ENCODE peak calls at places on chromosomes 4 and X, in four cellular contexts. One of them, this sample, is unnamed.
A peak's percentile ranks its signal among the peaks of the same experiment; 100 is the strongest.

GRCh38 chrX:14630724-14631123 is 101.4 kb downstream of the GLRA2 start:
- DNase-seq in T-helper 2 cell: no peak
- DNase-seq in astrocyte of the hippocampus: no peak
- DNase-seq in GM23338: peak; percentile 16
- DNase-seq in this sample: no peak

GRCh38 chr4:99811850-99812249 is 4.8 kb upstream of the DAPP1 start:
- DNase-seq in T-helper 2 cell: peak; percentile 21
- DNase-seq in astrocyte of the hippocampus: peak; percentile 34
- DNase-seq in GM23338: peak; percentile 80
- DNase-seq in this sample: no peak

GRCh38 chr4:106063009-106063408 is 167.7 kb downstream of the NPNT start:
- DNase-seq in T-helper 2 cell: no peak
- DNase-seq in astrocyte of the hippocampus: peak; percentile 59
- DNase-seq in GM23338: no peak
- DNase-seq in this sample: no peak

GRCh38 chr4:77120888-77121508 is 36.0 kb upstream of the CCNG2 start:
- DNase-seq in T-helper 2 cell: no peak
- DNase-seq in astrocyte of the hippocampus: no peak
- DNase-seq in GM23338: peak; percentile 46
- DNase-seq in this sample: no peak

GRCh38 chr4:2694691-2695090 is 61.4 kb downstream of the TNIP2 start:
- DNase-seq in T-helper 2 cell: no peak
- DNase-seq in astrocyte of the hippocampus: peak; percentile 12
- DNase-seq in GM23338: no peak
- DNase-seq in this sample: no peak

GRCh38 chrX:123607270-123607669 is 125.6 kb downstream of the THOC2 start:
- DNase-seq in T-helper 2 cell: no peak
- DNase-seq in astrocyte of the hippocampus: no peak
- DNase-seq in GM23338: no peak
- DNase-seq in this sample: no peak

GRCh38 chr4:176236909-176237308 is 32.1 kb downstream of the ASB5 start:
- DNase-seq in T-helper 2 cell: no peak
- DNase-seq in astrocyte of the hippocampus: no peak
- DNase-seq in GM23338: no peak
- DNase-seq in this sample: no peak

GRCh38 chr4:88734403-88734949 is 36.8 kb upstream of the NAP1L5 start:
- DNase-seq in T-helper 2 cell: no peak
- DNase-seq in astrocyte of the hippocampus: no peak
- DNase-seq in GM23338: no peak
- DNase-seq in this sample: no peak

GRCh38 chr4:151727365-151727764 is 33.4 kb downstream of the GATB start:
- DNase-seq in T-helper 2 cell: no peak
- DNase-seq in astrocyte of the hippocampus: no peak
- DNase-seq in GM23338: no peak
- DNase-seq in this sample: no peak

GRCh38 chrX:107742754-107743191 is 32.8 kb downstream of the TSC22D3 start:
- DNase-seq in T-helper 2 cell: no peak
- DNase-seq in astrocyte of the hippocampus: peak; percentile 13
- DNase-seq in GM23338: no peak
- DNase-seq in this sample: no peak

GRCh38 chr4:139889901-139890300 is 224.3 kb downstream of the MGST2 start:
- DNase-seq in T-helper 2 cell: no peak
- DNase-seq in astrocyte of the hippocampus: no peak
- DNase-seq in GM23338: no peak
- DNase-seq in this sample: no peak

GRCh38 chrX:118974088-118974907 is at the start of gene LONRF3:
- DNase-seq in T-helper 2 cell: peak; percentile 63
- DNase-seq in astrocyte of the hippocampus: peak; percentile 32
- DNase-seq in GM23338: no peak
- DNase-seq in this sample: peak; percentile 78

GRCh38 chrX:8755116-8755515 is 23.2 kb upstream of the ANOS1 start:
- DNase-seq in T-helper 2 cell: no peak
- DNase-seq in astrocyte of the hippocampus: no peak
- DNase-seq in GM23338: peak; percentile 73
- DNase-seq in this sample: no peak

This sample was measured in natural killer cell treated with Interleukin-12 subunit alpha and Interleukin-12 subunit beta and Interleukin-15 and Interleukin-18, amount 100 ng/mL, for 72 hours.